ENCODE peak calls at places on chromosomes 6 and 20, in five cellular contexts. One of them, this sample, is unnamed.

GRCh38 chr20:44382641-44383040 is 27.1 kb downstream of the HNF4A start:
- DNase-seq in uterus: no peak
- DNase-seq in CD8-positive, alpha-beta memory T cell: no peak
- DNase-seq in OCI-LY7: no peak
- DNase-seq in SJCRH30: no peak
- DNase-seq in this sample: no peak

GRCh38 chr6:35449287-35449881 is 2.8 kb upstream of the FANCE start:
- DNase-seq in OCI-LY7: peak
- DNase-seq in uterus: no peak
- DNase-seq in SJCRH30: peak
- DNase-seq in CD8-positive, alpha-beta memory T cell: peak
- DNase-seq in this sample: peak

GRCh38 chr6:78525961-78526360 is 341.4 kb upstream of the IRAK1BP1 start:
- DNase-seq in CD8-positive, alpha-beta memory T cell: no peak
- DNase-seq in uterus: no peak
- DNase-seq in SJCRH30: no peak
- DNase-seq in OCI-LY7: no peak
- DNase-seq in this sample: no peak

GRCh38 chr6:95576621-95577316 is 566 bp upstream of the MANEA start:
- DNase-seq in CD8-positive, alpha-beta memory T cell: peak
- DNase-seq in uterus: no peak
- DNase-seq in SJCRH30: peak
- DNase-seq in OCI-LY7: peak
- DNase-seq in this sample: peak

GRCh38 chr20:21179796-21180195 is 53.9 kb downstream of the KIZ start:
- DNase-seq in uterus: no peak
- DNase-seq in OCI-LY7: no peak
- DNase-seq in SJCRH30: no peak
- DNase-seq in CD8-positive, alpha-beta memory T cell: no peak
- DNase-seq in this sample: no peak

GRCh38 chr6:113450061-113450465 is 407.1 kb upstream of the MARCKS start:
- DNase-seq in OCI-LY7: no peak
- DNase-seq in CD8-positive, alpha-beta memory T cell: no peak
- DNase-seq in uterus: no peak
- DNase-seq in SJCRH30: no peak
- DNase-seq in this sample: no peak

GRCh38 chr6:139777202-139777970 is 402.9 kb upstream of the CITED2 start:
- DNase-seq in CD8-positive, alpha-beta memory T cell: no peak
- DNase-seq in OCI-LY7: no peak
- DNase-seq in uterus: no peak
- DNase-seq in SJCRH30: no peak
- DNase-seq in this sample: no peak

GRCh38 chr6:156854466-156855161 is 77.4 kb downstream of the ARID1B start:
- DNase-seq in uterus: no peak
- DNase-seq in CD8-positive, alpha-beta memory T cell: no peak
- DNase-seq in SJCRH30: no peak
- DNase-seq in OCI-LY7: no peak
- DNase-seq in this sample: no peak

GRCh38 chr6:47117314-47117713 is 75.2 kb upstream of the ADGRF1 start:
- DNase-seq in OCI-LY7: no peak
- DNase-seq in SJCRH30: no peak
- DNase-seq in CD8-positive, alpha-beta memory T cell: no peak
- DNase-seq in uterus: no peak
- DNase-seq in this sample: no peak

GRCh38 chr6:35385457-35386202 is 43.3 kb downstream of the PPARD start:
- DNase-seq in uterus: peak
- DNase-seq in OCI-LY7: no peak
- DNase-seq in CD8-positive, alpha-beta memory T cell: no peak
- DNase-seq in SJCRH30: no peak
- DNase-seq in this sample: no peak

GRCh38 chr20:53981752-53982437 is 88.5 kb downstream of the BCAS1 start:
- DNase-seq in OCI-LY7: no peak
- DNase-seq in CD8-positive, alpha-beta memory T cell: no peak
- DNase-seq in SJCRH30: no peak
- DNase-seq in uterus: no peak
- DNase-seq in this sample: no peak

GRCh38 chr6:125512621-125513020 is 210.9 kb upstream of the HDDC2 start:
- DNase-seq in SJCRH30: peak
- DNase-seq in CD8-positive, alpha-beta memory T cell: no peak
- DNase-seq in uterus: no peak
- DNase-seq in OCI-LY7: peak
- DNase-seq in this sample: peak

GRCh38 chr6:80142586-80142985 is 36.1 kb downstream of the BCKDHB start:
- DNase-seq in OCI-LY7: no peak
- DNase-seq in uterus: no peak
- DNase-seq in CD8-positive, alpha-beta memory T cell: no peak
- DNase-seq in SJCRH30: no peak
- DNase-seq in this sample: no peak

GRCh38 chr6:154848580-154848979 is 115.4 kb downstream of the SCAF8 start:
- DNase-seq in CD8-positive, alpha-beta memory T cell: no peak
- DNase-seq in uterus: no peak
- DNase-seq in OCI-LY7: no peak
- DNase-seq in SJCRH30: peak
- DNase-seq in this sample: no peak

GRCh38 chr6:100176951-100177710 is 183.1 kb upstream of the MCHR2 start:
- DNase-seq in SJCRH30: no peak
- DNase-seq in CD8-positive, alpha-beta memory T cell: no peak
- DNase-seq in OCI-LY7: no peak
- DNase-seq in uterus: no peak
- DNase-seq in this sample: no peak

GRCh38 chr6:76885861-76886301 is 577.4 kb downstream of the HTR1B start:
- DNase-seq in uterus: no peak
- DNase-seq in SJCRH30: no peak
- DNase-seq in OCI-LY7: no peak
- DNase-seq in CD8-positive, alpha-beta memory T cell: no peak
- DNase-seq in this sample: no peak

GRCh38 chr6:110528930-110529325 is 52.5 kb upstream of the SLC22A16 start:
- DNase-seq in SJCRH30: peak
- DNase-seq in CD8-positive, alpha-beta memory T cell: no peak
- DNase-seq in OCI-LY7: no peak
- DNase-seq in uterus: no peak
- DNase-seq in this sample: no peak

GRCh38 chr6:125509477-125509876 is 207.7 kb upstream of the HDDC2 start:
- DNase-seq in SJCRH30: no peak
- DNase-seq in uterus: no peak
- DNase-seq in OCI-LY7: no peak
- DNase-seq in CD8-positive, alpha-beta memory T cell: no peak
- DNase-seq in this sample: no peak

GRCh38 chr6:53109612-53110011 is 39.0 kb downstream of the GCM1 start:
- DNase-seq in CD8-positive, alpha-beta memory T cell: no peak
- DNase-seq in OCI-LY7: no peak
- DNase-seq in SJCRH30: no peak
- DNase-seq in uterus: no peak
- DNase-seq in this sample: no peak

GRCh38 chr20:31717478-31717946 is 5.2 kb downstream of the BCL2L1 start:
- DNase-seq in CD8-positive, alpha-beta memory T cell: peak
- DNase-seq in SJCRH30: no peak
- DNase-seq in OCI-LY7: no peak
- DNase-seq in uterus: no peak
- DNase-seq in this sample: no peak

GRCh38 chr20:23746321-23746720 is 4.4 kb downstream of the CST1 start:
- DNase-seq in OCI-LY7: no peak
- DNase-seq in CD8-positive, alpha-beta memory T cell: no peak
- DNase-seq in SJCRH30: no peak
- DNase-seq in uterus: no peak
- DNase-seq in this sample: no peak

GRCh38 chr20:17971571-17972013 is 2.8 kb downstream of the MGME1 start:
- DNase-seq in SJCRH30: peak
- DNase-seq in CD8-positive, alpha-beta memory T cell: no peak
- DNase-seq in OCI-LY7: no peak
- DNase-seq in uterus: no peak
- DNase-seq in this sample: no peak

GRCh38 chr20:32707691-32708581 is 34.2 kb upstream of the C20orf203 start:
- DNase-seq in SJCRH30: no peak
- DNase-seq in CD8-positive, alpha-beta memory T cell: no peak
- DNase-seq in uterus: no peak
- DNase-seq in OCI-LY7: no peak
- DNase-seq in this sample: no peak

GRCh38 chr6:159217595-159218275 is 48.5 kb downstream of the FNDC1 start:
- DNase-seq in SJCRH30: peak
- DNase-seq in uterus: no peak
- DNase-seq in CD8-positive, alpha-beta memory T cell: no peak
- DNase-seq in OCI-LY7: peak
- DNase-seq in this sample: peak

GRCh38 chr6:43172127-43173007 is 1.3 kb downstream of the SRF start:
- DNase-seq in OCI-LY7: peak
- DNase-seq in CD8-positive, alpha-beta memory T cell: peak
- DNase-seq in SJCRH30: peak
- DNase-seq in uterus: peak
- DNase-seq in this sample: no peak

GRCh38 chr20:49786671-49787370 is 25.8 kb upstream of the SLC9A8 start:
- DNase-seq in CD8-positive, alpha-beta memory T cell: no peak
- DNase-seq in SJCRH30: no peak
- DNase-seq in uterus: no peak
- DNase-seq in OCI-LY7: peak
- DNase-seq in this sample: no peak
- H3K4me3 ChIP-seq in CD8-positive, alpha-beta memory T cell: no peak
- H3K4me3 ChIP-seq in SJCRH30: no peak
- H3K4me3 ChIP-seq in uterus: no peak
- H3K4me3 ChIP-seq in OCI-LY7: no peak
- H3K4me3 ChIP-seq in this sample: no peak

GRCh38 chr6:158026054-158026900 is 44.6 kb downstream of the SYNJ2 start:
- DNase-seq in uterus: peak
- DNase-seq in SJCRH30: peak
- DNase-seq in CD8-positive, alpha-beta memory T cell: peak
- DNase-seq in OCI-LY7: peak
- DNase-seq in this sample: no peak

GRCh38 chr6:158026901-158027589 is 45.4 kb downstream of the SYNJ2 start:
- DNase-seq in OCI-LY7: no peak
- DNase-seq in uterus: no peak
- DNase-seq in SJCRH30: no peak
- DNase-seq in CD8-positive, alpha-beta memory T cell: no peak
- DNase-seq in this sample: peak

GRCh38 chr6:158028421-158028820 is 46.8 kb downstream of the SYNJ2 start:
- DNase-seq in OCI-LY7: no peak
- DNase-seq in uterus: no peak
- DNase-seq in CD8-positive, alpha-beta memory T cell: no peak
- DNase-seq in SJCRH30: no peak
- DNase-seq in this sample: no peak

GRCh38 chr6:158028876-158029275 is 47.2 kb downstream of the SYNJ2 start:
- DNase-seq in CD8-positive, alpha-beta memory T cell: no peak
- DNase-seq in SJCRH30: no peak
- DNase-seq in uterus: no peak
- DNase-seq in OCI-LY7: no peak
- DNase-seq in this sample: no peak

GRCh38 chr6:158027590-158028285 is 46.1 kb downstream of the SYNJ2 start:
- DNase-seq in SJCRH30: no peak
- DNase-seq in uterus: peak
- DNase-seq in OCI-LY7: no peak
- DNase-seq in CD8-positive, alpha-beta memory T cell: no peak
- DNase-seq in this sample: no peak
- H3K4me3 ChIP-seq in SJCRH30: no peak
- H3K4me3 ChIP-seq in uterus: no peak
- H3K4me3 ChIP-seq in OCI-LY7: no peak
- H3K4me3 ChIP-seq in CD8-positive, alpha-beta memory T cell: no peak
- H3K4me3 ChIP-seq in this sample: no peak

DNA sequence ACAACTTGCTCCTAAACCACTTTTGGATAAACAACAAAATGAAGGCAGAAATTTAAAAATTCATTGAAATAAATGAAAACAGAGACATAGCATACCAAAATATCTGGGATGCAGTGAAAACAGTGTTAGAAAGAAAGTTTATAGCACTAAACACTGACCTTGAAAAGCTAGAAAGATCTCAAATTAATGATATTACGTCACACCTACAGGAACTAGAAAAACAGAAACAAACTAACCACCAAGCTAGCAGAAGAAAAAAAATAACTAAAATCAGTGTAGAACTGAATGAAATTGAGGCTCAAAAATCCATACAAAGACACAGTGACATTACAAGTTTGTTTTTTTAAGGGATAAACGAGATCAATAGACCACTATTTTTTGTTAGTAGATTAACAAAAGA is 5.2 kb downstream of the DEFB128 start:
- DNase-seq in SJCRH30: no peak
- DNase-seq in CD8-positive, alpha-beta memory T cell: no peak
- DNase-seq in OCI-LY7: no peak
- DNase-seq in uterus: no peak
- DNase-seq in this sample: no peak
- H3K4me3 ChIP-seq in SJCRH30: no peak
- H3K4me3 ChIP-seq in CD8-positive, alpha-beta memory T cell: no peak
- H3K4me3 ChIP-seq in OCI-LY7: no peak
- H3K4me3 ChIP-seq in uterus: no peak
- H3K4me3 ChIP-seq in this sample: no peak

GRCh38 chr20:12557224-12557623 is 451.5 kb upstream of the SPTLC3 start:
- DNase-seq in CD8-positive, alpha-beta memory T cell: no peak
- DNase-seq in SJCRH30: no peak
- DNase-seq in OCI-LY7: no peak
- DNase-seq in uterus: no peak
- DNase-seq in this sample: no peak
- H3K4me3 ChIP-seq in CD8-positive, alpha-beta memory T cell: no peak
- H3K4me3 ChIP-seq in SJCRH30: no peak
- H3K4me3 ChIP-seq in OCI-LY7: no peak
- H3K4me3 ChIP-seq in uterus: no peak
- H3K4me3 ChIP-seq in this sample: no peak

DNA sequence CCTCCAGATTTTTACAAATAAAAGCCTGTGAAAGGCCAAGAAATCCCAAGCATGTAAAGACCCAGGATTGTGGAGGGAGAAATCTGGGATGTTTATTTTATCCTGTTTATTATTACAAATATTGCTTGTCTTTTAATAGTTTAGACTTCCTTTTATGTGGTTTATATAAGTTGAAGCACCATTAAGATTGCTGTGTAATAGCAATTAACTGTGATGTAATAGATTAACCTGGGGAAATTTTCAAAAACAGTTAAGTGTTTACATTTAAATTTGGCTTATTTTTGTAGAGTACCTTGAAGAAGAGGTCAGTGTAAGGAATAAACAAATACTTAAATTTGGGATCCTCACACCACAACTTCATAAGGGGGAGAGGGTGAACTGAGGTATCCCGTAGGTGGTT is 27.0 kb downstream of the VAPB start:
- DNase-seq in SJCRH30: no peak
- DNase-seq in OCI-LY7: no peak
- DNase-seq in CD8-positive, alpha-beta memory T cell: no peak
- DNase-seq in uterus: no peak
- DNase-seq in this sample: no peak
- H3K4me3 ChIP-seq in SJCRH30: no peak
- H3K4me3 ChIP-seq in OCI-LY7: no peak
- H3K4me3 ChIP-seq in CD8-positive, alpha-beta memory T cell: no peak
- H3K4me3 ChIP-seq in uterus: no peak
- H3K4me3 ChIP-seq in this sample: no peak

This sample was measured in Jurkat, Clone E6-1.